ENCODE peak calls at places on chromosomes 5 and 9, in nine cellular contexts. X is BE2C, Z is ovary, D is stomach, B is DND-41, H is PC-9, T is GM23338, K is PC-3, M is cardiac fibroblast. A is an unnamed sample.
A peak's percentile ranks its signal among the peaks of the same experiment; 100 is the strongest.

GRCh38 chr5:73436535-73437125 is 11.9 kb downstream of the FOXD1 start:
- DNase-seq in D (no peak), B (no peak), T (peak; percentile 49), Z (no peak), K (no peak), X (peak; percentile 22), H (no peak), M (no peak), A (no peak)

GRCh38 chr5:10467281-10468198 is 25.9 kb downstream of the ROPN1L start:
- DNase-seq in T (peak; percentile 30), D (no peak), H (peak; percentile 73), M (peak; percentile 55), X (no peak), B (no peak), K (peak; percentile 85), Z (no peak), A (no peak)

GRCh38 chr5:75044406-75044805 is 8.0 kb downstream of the GCNT4 start:
- DNase-seq in T (no peak), D (no peak), X (no peak), Z (no peak), M (no peak), B (peak; percentile 32), H (no peak), K (peak; percentile 12), A (no peak)

GRCh38 chr5:36301858-36302603 is at the start of gene RANBP3L:
- DNase-seq in M (peak; percentile 40), Z (no peak), X (no peak), D (peak; percentile 46), H (no peak), B (no peak), T (no peak), K (peak; percentile 36), A (peak; percentile 74)

GRCh38 chr5:81239613-81240012 is 6.5 kb downstream of the CKMT2 start:
- DNase-seq in D (no peak), T (no peak), K (no peak), M (no peak), Z (no peak), B (no peak), H (no peak), X (no peak), A (no peak)

GRCh38 chr9:37969130-37969529 is 65.2 kb upstream of the SLC25A51 start:
- DNase-seq in Z (no peak), D (peak; percentile 95), M (peak; percentile 81), B (no peak), T (no peak), K (no peak), H (no peak), X (no peak), A (peak; percentile 46)

GRCh38 chr5:72159501-72159911 is 52.2 kb downstream of the MAP1B start:
- DNase-seq in D (no peak), K (no peak), Z (no peak), B (no peak), M (no peak), X (no peak), T (no peak), H (no peak), A (no peak)

GRCh38 chr5:1390861-1391600 is 46.1 kb upstream of the CLPTM1L start:
- DNase-seq in T (no peak), D (no peak), H (no peak), M (no peak), B (no peak), Z (no peak), X (no peak), K (no peak), A (no peak)

GRCh38 chr5:117454716-117455212 is 880.1 kb upstream of the SEMA6A start:
- DNase-seq in M (peak; percentile 39), T (peak; percentile 74), K (peak; percentile 7), D (peak; percentile 61), B (peak; percentile 49), Z (peak; percentile 31), X (peak; percentile 59), H (peak; percentile 70), A (peak; percentile 83)

GRCh38 chr5:24783596-24783995 is 138.8 kb upstream of the CDH10 start:
- DNase-seq in H (no peak), K (no peak), Z (no peak), X (no peak), M (no peak), T (no peak), D (no peak), B (no peak), A (no peak)

GRCh38 chr5:134345996-134346395 is 21.0 kb downstream of the CDKL3 start:
- DNase-seq in B (no peak), Z (no peak), X (no peak), H (peak; percentile 58), T (peak; percentile 38), M (no peak), K (peak; percentile 71), D (no peak), A (no peak)

GRCh38 chr9:22142681-22143080 is 133.6 kb upstream of the CDKN2B start:
- DNase-seq in B (no peak), D (no peak), M (peak; percentile 50), X (no peak), H (no peak), K (peak; percentile 29), T (no peak), Z (no peak), A (no peak)

GRCh38 chr5:124478139-124478737 is 268.2 kb downstream of the ZNF608 start:
- DNase-seq in X (no peak), H (no peak), D (no peak), K (no peak), B (peak; percentile 9), T (no peak), M (no peak), Z (no peak), A (no peak)

GRCh38 chr5:151174612-151175101 is 17.1 kb upstream of the ANXA6 start:
- DNase-seq in X (peak; percentile 73), B (no peak), Z (peak; percentile 50), K (no peak), T (peak; percentile 66), M (no peak), H (no peak), D (no peak), A (peak; percentile 43)

GRCh38 chr5:132372122-132372521 is 2.6 kb downstream of the SLC22A5 start:
- DNase-seq in Z (no peak), K (no peak), B (no peak), X (no peak), H (no peak), D (no peak), T (no peak), M (no peak), A (no peak)

GRCh38 chr5:91048073-91048472 is 335.0 kb downstream of the ARRDC3 start:
- DNase-seq in H (no peak), X (no peak), B (no peak), M (peak; percentile 15), K (peak; percentile 23), Z (no peak), T (no peak), D (no peak), A (no peak)

GRCh38 chr5:180595381-180596114 is 4.2 kb upstream of the SCGB3A1 start:
- DNase-seq in B (no peak), T (no peak), M (no peak), H (no peak), D (peak; percentile 44), Z (no peak), K (no peak), X (no peak), A (peak; percentile 13)

GRCh38 chr5:94385767-94386166 is 232.6 kb downstream of the KIAA0825 start:
- DNase-seq in M (no peak), X (no peak), Z (no peak), D (no peak), K (peak; percentile 6), T (peak; percentile 57), H (no peak), B (no peak), A (no peak)

GRCh38 chr5:162842725-162843124 is 594.7 kb upstream of the CCNG1 start:
- DNase-seq in H (no peak), K (no peak), M (no peak), T (peak; percentile 18), D (no peak), X (no peak), Z (no peak), B (peak; percentile 13), A (no peak)

DNA sequence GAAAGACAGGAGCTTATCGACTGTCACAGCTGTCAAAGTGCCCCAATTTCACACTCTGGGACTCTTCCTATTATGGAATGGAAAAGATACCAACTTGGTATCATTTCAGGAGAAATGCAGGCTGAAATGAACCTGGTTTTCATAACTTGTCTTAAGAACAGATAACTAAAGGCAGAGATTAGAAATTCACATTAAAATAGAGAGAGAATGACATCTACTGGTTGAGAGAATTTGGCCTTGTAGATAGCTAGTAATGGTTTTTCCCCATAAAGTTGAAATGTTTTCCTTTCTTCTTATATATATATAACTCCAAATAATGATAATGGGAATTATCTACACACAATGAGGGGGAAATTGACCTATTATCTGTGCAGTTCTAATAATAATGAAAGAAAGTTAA is 600.2 kb upstream of the CCNG1 start:
- DNase-seq in D (no peak), Z (no peak), T (no peak), M (no peak), B (no peak), X (no peak), H (no peak), K (no peak), A (no peak)
- TF ChIP-seq CTCF in D (no peak), Z (no peak), T (no peak), M (no peak), B (peak; percentile 4), X (no peak), H (no peak), K (no peak), A (no peak)

DNA sequence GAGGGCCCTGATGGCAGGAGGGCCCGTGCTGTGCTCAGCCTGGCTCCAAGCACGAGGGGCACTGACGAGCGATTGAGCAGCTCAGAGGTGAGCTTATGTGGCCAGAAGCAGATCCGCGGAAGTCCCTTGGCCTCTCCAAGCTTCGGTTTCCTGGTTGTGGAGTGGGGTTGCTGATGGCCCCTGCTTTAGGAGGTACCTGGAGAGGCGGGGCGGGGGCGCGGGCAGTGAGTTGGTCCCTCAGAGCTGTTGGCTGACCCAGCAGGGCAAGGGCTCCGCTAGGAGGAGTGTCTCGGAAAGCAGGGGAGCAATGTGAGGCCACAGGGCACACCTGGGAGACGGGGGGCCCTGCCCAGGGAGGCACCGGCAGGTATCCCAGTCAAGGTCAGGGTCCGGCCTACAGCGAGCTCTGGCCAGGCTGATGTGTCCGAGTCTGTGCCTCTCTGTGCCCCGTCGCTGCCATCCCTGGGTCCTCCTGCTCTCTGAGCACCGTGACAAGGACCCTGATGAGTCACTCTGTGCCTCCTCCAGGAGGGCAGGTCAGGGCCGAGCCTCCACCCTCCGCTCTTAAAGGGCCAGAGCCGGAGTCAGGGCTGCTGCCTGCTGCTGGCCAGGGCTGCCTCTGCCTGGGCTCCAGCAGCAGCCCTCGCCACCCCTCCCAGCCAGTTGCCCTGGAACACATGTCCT is 14.8 kb downstream of the NCS1 start:
- DNase-seq in K (peak; percentile 75), H (peak; percentile 86), T (peak; percentile 60), D (peak; percentile 56), Z (no peak), X (peak; percentile 81), B (no peak), M (peak; percentile 54), A (no peak)
- TF ChIP-seq CTCF in K (no peak), H (no peak), T (no peak), D (no peak), Z (no peak), X (no peak), B (no peak), M (no peak), A (no peak)

GRCh38 chr5:141762790-141763368 is 80.8 kb upstream of the ARAP3 start:
- DNase-seq in X (no peak), K (no peak), H (no peak), D (no peak), B (no peak), M (peak; percentile 17), Z (no peak), T (no peak), A (no peak)
- TF ChIP-seq CTCF in X (no peak), K (no peak), H (no peak), D (no peak), B (no peak), M (peak; percentile 23), Z (no peak), T (peak; percentile 44), A (no peak)

GRCh38 chr5:114223866-114224265 is 138.0 kb upstream of the KCNN2 start:
- DNase-seq in M (peak; percentile 53), T (peak; percentile 78), X (peak; percentile 19), D (no peak), Z (no peak), B (no peak), K (peak; percentile 58), H (no peak), A (no peak)
- TF ChIP-seq CTCF in M (peak; percentile 59), T (peak; percentile 59), X (peak; percentile 55), D (no peak), Z (no peak), B (peak; percentile 40), K (peak; percentile 60), H (peak; percentile 53), A (peak; percentile 29)

A was measured in testis.